ENCODE peak calls at places on chromosomes 13 and 19, in four cellular contexts. H is OCI-M1, Q is NCI-H2171, X is kidney tubule cell. M is an unnamed sample.

GRCh38 chr13:44280461-44280860 is 93.2 kb upstream of the SERP2 start:
- DNase-seq in H (no peak), X (peak), Q (no peak), M (no peak)

GRCh38 chr13:35768551-35768950 is 292.1 kb upstream of the MAB21L1 start:
- DNase-seq in X (peak), Q (no peak), H (no peak), M (no peak)

GRCh38 chr19:42246869-42247630 is 4.6 kb upstream of the GSK3A start:
- DNase-seq in Q (no peak), X (no peak), H (peak), M (no peak)

GRCh38 chr19:41928221-41928683 is at the start of gene ERFL:
- DNase-seq in H (peak), Q (no peak), X (no peak), M (peak)

GRCh38 chr19:47436712-47437401 is 17.5 kb upstream of the MEIS3 start:
- DNase-seq in Q (peak), X (peak), H (peak), M (peak)

GRCh38 chr13:39263033-39263432 is 224.8 kb downstream of the NHLRC3 start:
- DNase-seq in X (peak), Q (no peak), H (peak), M (peak)

GRCh38 chr13:60230593-60230992 is 66.9 kb upstream of the DIAPH3 start:
- DNase-seq in H (peak), X (peak), Q (no peak), M (no peak)

GRCh38 chr13:38856065-38856464 is 134.6 kb downstream of the STOML3 start:
- DNase-seq in H (no peak), Q (no peak), X (no peak), M (no peak)

GRCh38 chr19:45213031-45213430 is 32.2 kb downstream of the EXOC3L2 start:
- DNase-seq in H (no peak), X (no peak), Q (no peak), M (no peak)

GRCh38 chr19:16232127-16232526 is 34.4 kb downstream of the AP1M1 start:
- DNase-seq in H (no peak), Q (no peak), X (no peak), M (no peak)

GRCh38 chr13:30364133-30364532 is 56.8 kb upstream of the KATNAL1 start:
- DNase-seq in X (no peak), H (peak), Q (no peak), M (no peak)

GRCh38 chr19:37654118-37654517 is 1.1 kb downstream of the ZFP30 start:
- DNase-seq in X (peak), H (no peak), Q (no peak), M (no peak)

GRCh38 chr13:107111248-107111647 is 543.3 kb upstream of the ARGLU1 start:
- DNase-seq in X (no peak), H (no peak), Q (no peak), M (no peak)

GRCh38 chr13:90933097-90933826 is 414.2 kb upstream of the MIR17HG start:
- DNase-seq in Q (no peak), H (peak), X (peak), M (no peak)

GRCh38 chr19:16828990-16829821 is at the start of gene SIN3B:
- DNase-seq in Q (peak), X (peak), H (peak), M (peak)

GRCh38 chr13:110555601-110556223 is 5.8 kb downstream of the RAB20 start:
- DNase-seq in H (peak), X (peak), Q (no peak), M (peak)

GRCh38 chr19:48997972-48998371 is 4.3 kb downstream of the RUVBL2 start:
- DNase-seq in X (peak), Q (no peak), H (peak), M (peak)

GRCh38 chr19:12896460-12896859 is 5.5 kb downstream of the GCDH start:
- DNase-seq in Q (no peak), X (no peak), H (no peak), M (no peak)